ENCODE peak calls at places on chromosome 2, in seven cellular contexts. B is fibroblast of the aortic adventitia, A is dorsolateral prefrontal cortex, X is gastrocnemius medialis, J is BE2C, W is brain microvascular endothelial cell, V is MCF 10A. F is an unnamed sample.

GRCh38 chr2:102042196-102043041 is 50.7 kb downstream of the IL1R2 start:
- DNase-seq in B (no peak), A (no peak), X (no peak), J (no peak), W (no peak), V (no peak), F (no peak)

GRCh38 chr2:114442545-114442944 is at the start of gene DPP10:
- DNase-seq in B (no peak), A (no peak), X (no peak), J (no peak), W (peak), V (peak), F (no peak)

GRCh38 chr2:208033701-208034502 is 8.6 kb upstream of the PLEKHM3 start:
- DNase-seq in B (peak), A (no peak), X (no peak), J (peak), W (no peak), V (peak), F (peak)

GRCh38 chr2:183070942-183071844 is 7.4 kb upstream of the DUSP19 start:
- DNase-seq in B (peak), A (no peak), X (no peak), J (peak), W (peak), V (peak), F (peak)

GRCh38 chr2:189022002-189022401 is 47.8 kb downstream of the COL3A1 start:
- DNase-seq in B (peak), A (no peak), X (peak), J (no peak), W (peak), V (no peak), F (peak)

GRCh38 chr2:118614856-118615255 is 232.6 kb downstream of the EN1 start:
- DNase-seq in B (peak), A (no peak), X (no peak), J (no peak), W (peak), V (no peak), F (peak)

GRCh38 chr2:97868986-97869721 is 126.6 kb downstream of the TMEM131 start:
- DNase-seq in B (peak), A (no peak), X (peak), J (no peak), W (peak), V (peak), F (peak)

GRCh38 chr2:73920577-73921545 is 5.8 kb upstream of the DGUOK start:
- DNase-seq in B (no peak), A (no peak), X (no peak), J (peak), W (no peak), V (peak), F (peak)

GRCh38 chr2:101858246-101858645 is 133.5 kb upstream of the IL1R2 start:
- DNase-seq in B (no peak), A (no peak), X (no peak), J (no peak), W (no peak), V (peak), F (no peak)

GRCh38 chr2:112627060-112628040 is 18.4 kb upstream of the SLC20A1 start:
- DNase-seq in B (peak), A (peak), X (peak), J (no peak), W (peak), V (peak), F (peak)

GRCh38 chr2:102510791-102511575 is 38.0 kb downstream of the SLC9A4 start:
- DNase-seq in B (no peak), A (no peak), X (no peak), J (no peak), W (no peak), V (no peak), F (no peak)

GRCh38 chr2:100713106-100713505 is 106.8 kb upstream of the NPAS2 start:
- DNase-seq in B (no peak), A (no peak), X (no peak), J (no peak), W (no peak), V (no peak), F (no peak)

GRCh38 chr2:143145056-143145455 is 15.8 kb downstream of the ARHGAP15 start:
- DNase-seq in B (no peak), A (no peak), X (no peak), J (no peak), W (no peak), V (no peak), F (no peak)

GRCh38 chr2:54988612-54989011 is 61.6 kb downstream of the RTN4 start:
- DNase-seq in B (no peak), A (no peak), X (no peak), J (no peak), W (no peak), V (no peak), F (no peak)

GRCh38 chr2:85258194-85258605 is 69.6 kb downstream of the TGOLN2 start:
- DNase-seq in B (no peak), A (no peak), X (no peak), J (no peak), W (no peak), V (no peak), F (no peak)

GRCh38 chr2:29115797-29116781 is 874 bp downstream of the CLIP4 start:
- DNase-seq in B (peak), A (peak), X (peak), J (peak), W (peak), V (peak), F (peak)

GRCh38 chr2:152369176-152369860 is 34.3 kb downstream of the FMNL2 start:
- DNase-seq in B (peak), A (no peak), X (no peak), J (no peak), W (peak), V (peak), F (peak)

GRCh38 chr2:126543081-126543480 is 112.9 kb upstream of the GYPC start:
- DNase-seq in B (peak), A (no peak), X (no peak), J (no peak), W (no peak), V (peak), F (no peak)

GRCh38 chr2:179177694-179178093 is 86.9 kb downstream of the SESTD1 start:
- DNase-seq in B (no peak), A (no peak), X (no peak), J (no peak), W (no peak), V (no peak), F (no peak)

GRCh38 chr2:144137269-144137668 is 382.6 kb downstream of the ZEB2 start:
- DNase-seq in B (no peak), A (no peak), X (no peak), J (no peak), W (no peak), V (no peak), F (no peak)

GRCh38 chr2:75896779-75897366 is 186.2 kb upstream of the GCFC2 start:
- DNase-seq in B (no peak), A (no peak), X (no peak), J (peak), W (no peak), V (peak), F (no peak)

GRCh38 chr2:112529751-112530150 is 12.5 kb upstream of the POLR1B start:
- DNase-seq in B (no peak), A (no peak), X (no peak), J (no peak), W (no peak), V (no peak), F (no peak)

GRCh38 chr2:234355798-234356365 is 141.0 kb downstream of the ARL4C start:
- DNase-seq in B (no peak), A (no peak), X (no peak), J (no peak), W (no peak), V (no peak), F (no peak)

DNA sequence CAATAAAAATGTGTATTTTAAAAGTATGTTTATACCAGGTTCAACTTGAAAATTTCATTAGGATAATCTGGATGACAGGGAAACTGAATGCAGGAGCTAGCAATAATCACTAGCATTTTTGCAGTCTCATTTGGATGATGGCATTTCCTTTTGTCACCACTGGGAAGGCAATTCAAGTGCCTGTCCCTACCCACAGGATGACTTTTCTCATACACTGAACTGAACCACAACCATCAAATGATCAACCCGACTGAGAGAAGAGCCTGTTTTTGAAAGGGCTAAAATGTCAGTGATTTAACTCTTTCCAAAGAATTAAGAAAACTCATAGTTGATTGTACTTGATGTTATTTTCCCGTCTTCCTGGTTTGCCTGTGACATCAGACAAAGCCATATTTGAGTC is 115.0 kb downstream of the FAM124B start:
- DNase-seq in B (no peak), A (no peak), X (no peak), J (no peak), W (no peak), V (no peak), F (no peak)
- TF ChIP-seq CTCF in B (no peak), A (no peak), X (no peak), J (no peak), W (peak), V (no peak), F (no peak)

GRCh38 chr2:86295071-86295470 is 42.4 kb downstream of the REEP1 start:
- DNase-seq in B (no peak), A (no peak), X (no peak), J (no peak), W (no peak), V (no peak), F (no peak)

GRCh38 chr2:86296947-86297346 is 40.5 kb downstream of the REEP1 start:
- DNase-seq in B (no peak), A (no peak), X (no peak), J (no peak), W (no peak), V (no peak), F (no peak)

GRCh38 chr2:86300496-86300895 is 36.9 kb downstream of the REEP1 start:
- DNase-seq in B (peak), A (no peak), X (no peak), J (peak), W (no peak), V (no peak), F (no peak)

GRCh38 chr2:86298411-86299390 is 38.7 kb downstream of the REEP1 start:
- DNase-seq in B (peak), A (no peak), X (no peak), J (no peak), W (no peak), V (no peak), F (no peak)

DNA sequence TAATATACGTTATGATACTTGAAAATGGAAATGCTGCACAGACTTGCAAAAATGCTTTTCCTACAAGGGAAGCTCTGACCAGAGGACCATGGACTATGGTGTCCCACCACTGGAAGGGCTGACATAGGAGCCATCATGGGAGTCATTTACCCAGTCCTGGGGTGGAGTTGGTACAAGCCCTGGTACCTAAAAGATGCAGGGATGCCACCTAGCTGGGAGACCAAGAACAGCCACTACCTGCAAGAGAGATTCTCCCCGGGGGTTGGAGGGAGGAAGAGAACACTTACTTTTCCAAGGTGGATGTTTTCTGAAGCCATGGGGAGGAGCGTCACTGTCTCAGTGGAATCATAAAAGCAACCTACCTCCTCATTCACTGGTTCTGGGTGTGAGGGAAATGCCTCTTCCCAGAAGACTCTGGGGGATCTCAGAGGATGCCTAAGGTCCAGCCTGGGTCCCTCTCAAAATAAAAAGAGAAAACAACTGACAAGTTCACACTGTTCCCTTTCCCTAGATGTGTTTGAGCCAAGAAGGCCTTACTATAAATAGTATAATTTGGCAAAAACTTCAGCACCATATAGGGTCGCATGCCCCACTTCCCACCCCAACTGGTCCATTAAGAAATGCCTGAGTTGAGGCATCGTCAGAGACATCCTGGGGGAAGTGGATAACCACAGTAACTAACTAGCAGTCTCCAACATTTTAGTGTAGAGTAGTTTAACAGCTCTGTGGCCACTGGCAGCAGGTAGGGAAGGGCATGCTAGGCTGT is 39.9 kb downstream of the REEP1 start:
- DNase-seq in B (no peak), A (no peak), X (no peak), J (no peak), W (no peak), V (peak), F (no peak)
- TF ChIP-seq CTCF in B (no peak), A (no peak), X (no peak), J (no peak), W (peak), V (no peak), F (no peak)

DNA sequence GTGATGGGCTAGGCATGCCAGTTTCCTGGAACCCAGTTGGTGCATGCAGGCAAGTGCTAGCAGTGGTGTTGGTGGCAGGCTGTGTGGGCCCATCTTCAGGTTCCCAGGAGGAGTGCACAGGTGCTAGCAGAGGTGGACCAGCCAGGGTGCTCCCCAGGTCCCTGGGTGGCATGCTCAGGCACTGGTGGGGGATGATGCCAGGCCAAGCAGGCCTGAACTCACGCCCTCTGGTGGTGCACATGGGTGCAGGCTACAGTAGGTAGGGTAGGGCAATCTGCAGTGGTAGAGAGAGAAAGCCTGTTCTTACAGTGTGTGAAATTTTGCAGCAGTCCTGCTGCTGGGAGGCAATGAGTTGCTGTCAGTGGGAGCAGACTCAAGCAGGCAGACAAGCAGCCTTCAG is 1651.8 kb downstream of the DPP10 start:
- DNase-seq in B (no peak), A (no peak), X (no peak), J (no peak), W (no peak), V (peak), F (no peak)
- TF ChIP-seq CTCF in B (no peak), A (no peak), X (no peak), J (no peak), W (no peak), V (no peak), F (no peak)

DNA sequence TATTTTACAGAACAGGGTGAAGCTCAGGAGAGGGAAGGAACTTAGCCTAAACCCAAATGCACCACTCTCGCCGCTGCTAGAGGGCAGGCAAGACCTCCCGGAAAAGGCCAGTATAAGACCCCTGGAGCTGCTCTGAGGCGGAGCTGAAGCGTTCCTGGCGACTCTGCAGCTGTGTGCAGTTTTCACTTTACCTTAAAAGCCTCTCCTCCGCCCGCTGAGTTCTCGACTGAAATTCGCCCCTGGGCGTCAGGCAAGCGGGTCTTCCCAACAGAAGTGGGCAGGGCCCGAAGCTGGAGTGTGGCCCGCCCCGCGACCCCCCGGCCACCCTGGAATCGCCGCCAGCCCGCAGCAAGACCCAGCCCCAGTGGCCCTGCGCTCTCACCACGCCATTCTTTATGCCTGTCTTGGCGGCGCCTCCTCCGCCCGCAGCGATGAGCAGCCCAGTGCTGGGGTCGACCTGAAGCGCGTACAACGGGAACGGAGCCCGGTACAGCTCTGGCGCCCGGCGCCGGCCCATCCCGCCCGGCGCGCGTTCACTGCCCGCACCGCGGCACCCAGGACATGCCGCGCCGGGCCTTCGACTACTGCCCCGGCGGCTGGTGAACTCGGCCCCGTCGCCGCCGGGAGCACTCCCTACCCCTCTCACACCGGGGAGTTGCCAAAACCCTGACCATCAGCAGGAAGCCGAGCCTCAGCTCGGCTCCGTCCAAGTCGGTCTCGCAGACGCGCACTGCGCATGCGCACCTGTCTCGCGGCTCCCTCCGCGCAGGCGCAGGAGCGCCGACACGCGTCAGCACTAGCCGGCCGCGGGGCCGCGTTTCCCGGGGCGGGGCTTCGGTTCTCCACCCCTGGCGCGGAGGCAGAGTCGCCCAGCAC is at the start of gene PREB:
- DNase-seq in B (peak), A (peak), X (peak), J (peak), W (peak), V (peak), F (peak)
- TF ChIP-seq CTCF in B (peak), A (peak), X (peak), J (peak), W (peak), V (no peak), F (peak)

DNA sequence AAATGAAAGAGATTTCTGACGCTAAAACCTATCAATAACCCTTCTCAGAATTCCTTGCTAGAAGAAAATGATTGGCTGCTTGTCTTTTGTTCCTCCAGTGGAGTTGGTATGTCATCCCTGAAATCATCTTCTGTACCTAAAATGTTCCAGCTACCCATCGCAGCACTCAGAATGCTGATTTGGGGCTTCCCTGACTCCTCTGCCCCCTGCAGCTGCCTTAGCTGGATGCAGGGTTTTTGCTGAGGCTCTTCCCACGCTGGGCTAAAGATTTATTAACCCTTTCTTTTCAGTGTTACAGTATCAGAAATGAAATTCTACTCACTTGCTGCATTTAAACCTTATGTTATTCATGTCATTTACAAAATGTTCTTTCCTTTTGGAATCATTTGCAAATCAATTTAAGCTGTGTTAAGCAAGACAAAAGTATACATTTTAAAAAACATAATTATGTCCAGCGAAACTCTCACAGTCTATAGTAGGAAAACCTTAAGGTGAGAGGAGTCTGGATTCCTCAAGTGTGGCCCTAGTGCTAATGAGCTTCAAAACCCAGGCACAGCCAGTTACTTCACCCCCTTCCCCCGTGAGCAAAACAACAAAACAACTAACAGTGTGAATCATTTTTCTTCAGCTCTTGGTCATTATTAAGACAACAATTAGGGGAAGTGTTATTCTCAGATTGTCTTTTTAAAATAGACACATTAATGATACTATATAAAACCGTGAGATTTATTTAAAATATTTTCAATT is 32.8 kb downstream of the PKP4 start:
- DNase-seq in B (no peak), A (no peak), X (no peak), J (no peak), W (no peak), V (no peak), F (no peak)
- TF ChIP-seq CTCF in B (peak), A (no peak), X (no peak), J (no peak), W (peak), V (no peak), F (no peak)

GRCh38 chr2:229794636-229795035 is 80.3 kb upstream of the DNER start:
- DNase-seq in B (no peak), A (no peak), X (no peak), J (no peak), W (no peak), V (no peak), F (no peak)
- TF ChIP-seq CTCF in B (no peak), A (no peak), X (no peak), J (no peak), W (no peak), V (no peak), F (no peak)

DNA sequence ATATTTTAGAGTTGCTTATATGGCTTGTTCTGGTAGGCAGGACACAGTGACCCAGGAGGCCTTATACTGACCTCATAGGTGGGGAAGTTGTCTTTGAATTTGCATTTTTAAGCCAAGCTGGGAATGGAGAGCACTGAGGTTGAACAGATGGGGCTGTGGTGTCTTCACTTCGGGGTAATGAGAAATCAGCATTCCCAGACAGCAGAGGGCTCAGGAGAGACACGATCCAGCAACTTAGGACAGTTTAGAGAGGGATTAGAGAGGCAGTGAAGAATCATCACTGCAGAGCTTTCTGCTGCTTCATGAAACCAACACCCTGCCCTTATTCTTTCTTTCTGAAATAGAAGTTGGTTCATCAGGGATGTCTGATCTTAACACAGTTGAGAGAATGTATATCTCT is 202.4 kb downstream of the TDRD15 start:
- DNase-seq in B (no peak), A (no peak), X (no peak), J (no peak), W (no peak), V (no peak), F (no peak)
- TF ChIP-seq CTCF in B (no peak), A (peak), X (no peak), J (peak), W (no peak), V (no peak), F (no peak)

GRCh38 chr2:163601377-163601776 is 134.4 kb downstream of the FIGN start:
- DNase-seq in B (no peak), A (no peak), X (no peak), J (no peak), W (peak), V (peak), F (peak)
- TF ChIP-seq CTCF in B (no peak), A (no peak), X (no peak), J (no peak), W (no peak), V (no peak), F (no peak)

GRCh38 chr2:238771193-238771592 is 76.7 kb upstream of the TWIST2 start:
- DNase-seq in B (peak), A (no peak), X (no peak), J (no peak), W (peak), V (peak), F (peak)
- TF ChIP-seq CTCF in B (peak), A (no peak), X (no peak), J (peak), W (peak), V (no peak), F (peak)

F was measured in fibroblast of villous mesenchyme.